ENCODE peak calls at places on chromosomes 6 and 20, in five cellular contexts. S, W, A, E and R are unnamed samples.

GRCh38 chr6:129923520-129923919 is 62.4 kb upstream of the TMEM244 start:
- DNase-seq in S (no peak), W (no peak), E (no peak), A (no peak), R (no peak)

GRCh38 chr6:13334953-13335352 is 6.6 kb upstream of the TBC1D7 start:
- DNase-seq in W (no peak), S (no peak), A (no peak), E (peak; percentile 30), R (no peak)

GRCh38 chr20:36541227-36542018 is at the start of gene MYL9:
- DNase-seq in E (peak; percentile 64), W (peak; percentile 54), A (peak; percentile 85), S (peak; percentile 89), R (peak; percentile 75)

GRCh38 chr6:136764522-136764993 is 27.7 kb downstream of the MAP3K5 start:
- DNase-seq in A (no peak), S (no peak), W (no peak), E (no peak), R (no peak)

GRCh38 chr6:169158182-169158573 is 95.5 kb downstream of the THBS2 start:
- DNase-seq in S (no peak), A (no peak), W (no peak), E (no peak), R (no peak)

GRCh38 chr20:59485576-59486250 is 118.6 kb upstream of the PHACTR3 start:
- DNase-seq in E (no peak), W (no peak), S (no peak), A (no peak), R (no peak)

GRCh38 chr20:31570735-31571617 is 34.1 kb upstream of the ID1 start:
- DNase-seq in S (no peak), E (no peak), W (no peak), A (no peak), R (no peak)

GRCh38 chr6:159110013-159110412 is 59.2 kb upstream of the FNDC1 start:
- DNase-seq in W (peak; percentile 25), A (no peak), S (peak; percentile 38), E (peak; percentile 78), R (peak; percentile 83)

GRCh38 chr6:56536536-56536935 is 106.2 kb downstream of the DST start:
- DNase-seq in E (no peak), S (no peak), W (no peak), A (no peak), R (no peak)

GRCh38 chr20:4167261-4168004 is 152.1 kb upstream of the RNF24 start:
- DNase-seq in E (peak; percentile 47), W (no peak), S (peak; percentile 53), A (no peak), R (peak; percentile 54)